ENCODE peak calls at places on chromosomes 6 and 20, in six cellular contexts. T is GM12892, P is H1, A is HepG2, M is K562, D is GM12878. W is an unnamed sample.

GRCh38 chr20:44215125-44215524 is 4.6 kb upstream of the OSER1 start:
- DNase-seq in T (no peak), P (no peak), A (peak), M (peak), D (no peak), W (peak)

GRCh38 chr6:69664551-69664950 is 132.3 kb downstream of the LMBRD1 start:
- DNase-seq in T (no peak), P (no peak), A (no peak), M (no peak), D (no peak), W (no peak)

GRCh38 chr20:438581-439469 is 23.5 kb downstream of the TBC1D20 start:
- DNase-seq in T (no peak), P (no peak), A (no peak), M (no peak), D (peak), W (no peak)

GRCh38 chr6:18457065-18457817 is 70.1 kb downstream of the RNF144B start:
- DNase-seq in T (no peak), P (no peak), A (no peak), M (no peak), D (no peak), W (no peak)

GRCh38 chr6:9957330-9957729 is 457.5 kb downstream of the TFAP2A start:
- DNase-seq in T (no peak), P (no peak), A (no peak), M (no peak), D (no peak), W (no peak)

GRCh38 chr6:159842035-159842434 is 42.0 kb downstream of the PNLDC1 start:
- DNase-seq in T (no peak), P (no peak), A (peak), M (peak), D (no peak), W (no peak)

GRCh38 chr6:19731286-19731685 is 105.9 kb upstream of the ID4 start:
- DNase-seq in T (no peak), P (no peak), A (peak), M (no peak), D (no peak), W (no peak)

GRCh38 chr6:122810189-122810588 is 21.1 kb downstream of the SMPDL3A start:
- DNase-seq in T (no peak), P (no peak), A (no peak), M (no peak), D (no peak), W (no peak)

GRCh38 chr6:10386756-10387654 is 27.9 kb downstream of the TFAP2A start:
- DNase-seq in T (no peak), P (no peak), A (no peak), M (no peak), D (no peak), W (no peak)

GRCh38 chr6:144284753-144285547 is at the start of gene UTRN:
- DNase-seq in T (peak), P (no peak), A (peak), M (peak), D (no peak), W (peak)

GRCh38 chr20:33490023-33490933 is at the start of gene CBFA2T2:
- DNase-seq in T (no peak), P (no peak), A (peak), M (no peak), D (no peak), W (no peak)

GRCh38 chr6:88626460-88626859 is 337.0 kb downstream of the RNGTT start:
- DNase-seq in T (no peak), P (no peak), A (no peak), M (no peak), D (no peak), W (no peak)

GRCh38 chr6:32223258-32224235 is at the start of gene NOTCH4:
- DNase-seq in T (no peak), P (no peak), A (no peak), M (no peak), D (no peak), W (no peak)
- TF ChIP-seq POLR2A in T (no peak), P (no peak), A (no peak), M (no peak), D (no peak), W (no peak)

DNA sequence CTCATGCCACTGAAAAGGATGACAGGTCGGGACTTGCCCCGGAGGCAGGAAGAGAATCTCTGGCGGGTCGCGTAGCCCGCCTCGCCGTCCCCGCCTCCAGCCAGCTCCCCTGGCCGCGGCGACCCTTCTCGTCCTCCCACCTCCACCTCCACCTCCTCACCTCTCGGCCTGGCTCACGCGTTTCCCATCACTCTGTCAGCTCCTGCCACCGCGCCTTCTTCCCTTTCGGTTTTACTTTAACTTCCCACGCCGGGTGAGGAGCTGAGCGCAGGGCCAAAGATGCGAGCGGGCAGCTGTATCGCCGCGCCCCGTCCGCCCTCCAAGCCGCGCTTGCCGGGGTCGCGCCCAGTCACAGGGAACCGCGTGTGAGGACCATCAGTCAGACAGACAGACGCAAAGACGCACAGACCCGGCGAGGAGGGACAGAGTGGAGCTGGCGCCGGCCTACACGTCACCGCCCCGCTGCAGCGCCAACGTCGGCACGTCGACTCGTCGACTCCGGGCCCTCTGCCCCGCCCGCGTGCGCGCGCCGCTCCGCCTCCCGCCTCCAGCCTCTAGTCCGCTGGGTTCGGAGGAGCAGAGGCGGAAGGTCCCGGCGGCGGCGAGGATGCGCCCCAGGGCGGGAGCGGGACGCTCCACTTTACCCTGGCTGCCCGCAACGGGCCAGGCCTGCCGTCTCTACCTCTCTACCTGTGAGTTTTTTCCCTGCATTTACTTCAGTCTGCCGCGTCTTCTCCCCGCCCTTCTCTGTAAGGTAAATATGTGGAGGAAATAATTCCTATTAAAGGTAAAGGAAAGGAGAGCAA is at the start of gene ASCC3:
- DNase-seq in T (peak), P (peak), A (peak), M (peak), D (peak), W (peak)
- TF ChIP-seq TAF1 in T (peak), P (peak), A (peak), M (peak), D (peak), W (peak)

DNA sequence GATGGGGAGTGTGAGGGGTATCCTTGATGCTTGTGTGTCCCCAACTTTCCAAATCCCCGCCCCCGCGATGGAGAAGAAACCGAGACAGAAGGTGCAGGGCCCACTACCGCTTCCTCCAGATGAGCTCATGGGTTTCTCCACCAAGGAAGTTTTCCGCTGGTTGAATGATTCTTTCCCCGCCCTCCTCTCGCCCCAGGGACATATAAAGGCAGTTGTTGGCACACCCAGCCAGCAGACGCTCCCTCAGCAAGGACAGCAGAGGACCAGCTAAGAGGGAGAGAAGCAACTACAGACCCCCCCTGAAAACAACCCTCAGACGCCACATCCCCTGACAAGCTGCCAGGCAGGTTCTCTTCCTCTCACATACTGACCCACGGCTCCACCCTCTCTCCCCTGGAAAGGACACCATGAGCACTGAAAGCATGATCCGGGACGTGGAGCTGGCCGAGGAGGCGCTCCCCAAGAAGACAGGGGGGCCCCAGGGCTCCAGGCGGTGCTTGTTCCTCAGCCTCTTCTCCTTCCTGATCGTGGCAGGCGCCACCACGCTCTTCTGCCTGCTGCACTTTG is at the start of gene TNF:
- DNase-seq in T (no peak), P (no peak), A (no peak), M (no peak), D (peak), W (peak)
- TF ChIP-seq POLR2A in T (peak), P (no peak), A (no peak), M (no peak), D (peak), W (peak)

GRCh38 chr20:22453244-22454080 is 130.9 kb downstream of the FOXA2 start:
- DNase-seq in T (no peak), P (no peak), A (peak), M (peak), D (no peak), W (no peak)
- TF ChIP-seq TAF1 in T (no peak), P (no peak), A (no peak), M (no peak), D (no peak), W (no peak)

W was measured in GM12891.